ENCODE peak calls at places on chromosomes 2 and 18, in eight cellular contexts. I, U, L, T, N, Z, M and J are unnamed samples.

GRCh38 chr2:134218928-134219707 is 34.8 kb upstream of the MGAT5 start:
- DNase-seq in I (no peak), U (peak), L (no peak), T (no peak), N (no peak), Z (no peak), M (no peak), J (no peak)

GRCh38 chr18:49722472-49722871 is 90.9 kb downstream of the ACAA2 start:
- DNase-seq in I (no peak), U (peak), L (no peak), T (no peak), N (no peak), Z (no peak), M (no peak), J (no peak)

GRCh38 chr2:38835990-38836389 is 39.7 kb downstream of the DHX57 start:
- DNase-seq in I (no peak), U (no peak), L (no peak), T (no peak), N (no peak), Z (no peak), M (no peak), J (no peak)

GRCh38 chr18:76484749-76485387 is 10.2 kb downstream of the ZNF516 start:
- DNase-seq in I (no peak), U (no peak), L (no peak), T (no peak), N (no peak), Z (no peak), M (no peak), J (peak)

GRCh38 chr18:7329036-7329435 is 98.1 kb downstream of the LRRC30 start:
- DNase-seq in I (no peak), U (no peak), L (no peak), T (no peak), N (peak), Z (no peak), M (no peak), J (no peak)

GRCh38 chr18:58341913-58342312 is 287.0 kb downstream of the ALPK2 start:
- DNase-seq in I (no peak), U (no peak), L (no peak), T (no peak), N (no peak), Z (no peak), M (no peak), J (no peak)

GRCh38 chr18:41809652-41810051 is 145.4 kb upstream of the PIK3C3 start:
- DNase-seq in I (no peak), U (no peak), L (no peak), T (no peak), N (peak), Z (no peak), M (no peak), J (no peak)

GRCh38 chr2:160389875-160390274 is 103.7 kb downstream of the RBMS1 start:
- DNase-seq in I (no peak), U (no peak), L (no peak), T (no peak), N (no peak), Z (no peak), M (no peak), J (no peak)

GRCh38 chr18:61842146-61842545 is 50.7 kb downstream of the RNF152 start:
- DNase-seq in I (peak), U (no peak), L (no peak), T (no peak), N (no peak), Z (no peak), M (no peak), J (no peak)

GRCh38 chr2:12347049-12347448 is 369.7 kb upstream of the TRIB2 start:
- DNase-seq in I (no peak), U (no peak), L (no peak), T (no peak), N (no peak), Z (no peak), M (no peak), J (no peak)

GRCh38 chr2:26067186-26067974 is 33.5 kb downstream of the RAB10 start:
- DNase-seq in I (no peak), U (no peak), L (no peak), T (no peak), N (no peak), Z (no peak), M (no peak), J (no peak)

GRCh38 chr2:82779981-82780380 is 1679.1 kb downstream of the SUCLG1 start:
- DNase-seq in I (no peak), U (no peak), L (no peak), T (no peak), N (no peak), Z (no peak), M (no peak), J (no peak)

GRCh38 chr2:187862715-187863114 is 308.5 kb upstream of the TFPI start:
- DNase-seq in I (no peak), U (no peak), L (no peak), T (no peak), N (no peak), Z (no peak), M (no peak), J (no peak)

GRCh38 chr18:10402876-10403559 is 51.4 kb upstream of the APCDD1 start:
- DNase-seq in I (no peak), U (no peak), L (no peak), T (no peak), N (no peak), Z (no peak), M (no peak), J (no peak)